ENCODE peak calls at places on chromosomes 2 and 18, in ten cellular contexts. I, E, P, W, F, A, T, L, O and D are unnamed samples.

GRCh38 chr2:128557841-128558241 is 239.2 kb upstream of the HS6ST1 start:
- DNase-seq in O (no peak), F (no peak), L (no peak), W (no peak), I (no peak), T (no peak), A (no peak), P (no peak), E (no peak), D (no peak)

GRCh38 chr2:36441065-36441625 is 85.6 kb downstream of the CRIM1 start:
- DNase-seq in W (no peak), P (no peak), E (no peak), I (no peak), O (no peak), F (no peak), L (no peak), T (no peak), A (no peak), D (no peak)

GRCh38 chr2:142687075-142687474 is 190.4 kb upstream of the KYNU start:
- DNase-seq in T (no peak), E (no peak), F (no peak), I (no peak), O (no peak), A (no peak), L (no peak), W (no peak), P (no peak), D (no peak)

GRCh38 chr2:20339012-20339411 is 11.6 kb downstream of the PUM2 start:
- DNase-seq in W (no peak), P (no peak), F (no peak), L (no peak), O (no peak), E (no peak), I (no peak), A (no peak), T (no peak), D (no peak)

GRCh38 chr2:178280261-178280852 is 86.0 kb downstream of the OSBPL6 start:
- DNase-seq in A (peak; percentile 25), F (no peak), O (no peak), W (no peak), E (no peak), I (no peak), T (peak; percentile 1), L (no peak), P (peak; percentile 71), D (no peak)

GRCh38 chr2:52880872-52881271 is 886.7 kb upstream of the CHAC2 start:
- DNase-seq in L (no peak), E (no peak), O (no peak), T (no peak), P (no peak), A (peak; percentile 53), F (no peak), W (no peak), I (no peak), D (no peak)

GRCh38 chr18:37657413-37657965 is 91.9 kb upstream of the CELF4 start:
- DNase-seq in P (no peak), O (no peak), W (no peak), E (no peak), A (no peak), L (no peak), I (no peak), F (no peak), T (no peak), D (no peak)

GRCh38 chr18:57150828-57151227 is 3.9 kb downstream of the BOD1L2 start:
- DNase-seq in E (peak; percentile 27), L (no peak), I (no peak), A (no peak), F (no peak), P (no peak), O (no peak), W (no peak), T (no peak), D (peak; percentile 18)

GRCh38 chr2:64625352-64626145 is 28.2 kb downstream of the SERTAD2 start:
- DNase-seq in W (no peak), F (no peak), T (no peak), A (no peak), O (no peak), E (no peak), I (no peak), P (no peak), L (no peak), D (no peak)

GRCh38 chr18:56992777-56993176 is 154.1 kb upstream of the BOD1L2 start:
- DNase-seq in L (no peak), T (no peak), I (no peak), W (no peak), P (no peak), O (no peak), A (no peak), E (no peak), F (no peak), D (no peak)

GRCh38 chr2:117983040-117983439 is 30.8 kb downstream of the CCDC93 start:
- DNase-seq in W (no peak), F (no peak), T (no peak), L (no peak), I (no peak), O (no peak), E (no peak), P (peak; percentile 33), A (no peak), D (no peak)

GRCh38 chr2:1754461-1755170 is 10.3 kb upstream of the PXDN start:
- DNase-seq in L (no peak), T (no peak), I (no peak), E (no peak), P (no peak), O (no peak), W (peak; percentile 17), F (no peak), A (no peak), D (no peak)

GRCh38 chr2:1750935-1751767 is 6.8 kb upstream of the PXDN start:
- DNase-seq in F (peak; percentile 63), P (peak; percentile 68), W (peak; percentile 50), I (peak; percentile 84), A (no peak), E (peak; percentile 48), O (no peak), T (no peak), L (peak; percentile 76), D (no peak)

GRCh38 chr2:1751768-1752725 is 7.7 kb upstream of the PXDN start:
- DNase-seq in L (no peak), A (no peak), P (no peak), E (no peak), W (peak; percentile 17), I (no peak), T (no peak), F (no peak), O (no peak), D (no peak)

GRCh38 chr2:1754046-1754445 is 9.7 kb upstream of the PXDN start:
- DNase-seq in I (no peak), T (no peak), L (no peak), E (no peak), P (no peak), F (no peak), O (no peak), A (no peak), W (peak; percentile 14), D (no peak)

GRCh38 chr2:1752751-1753150 is 8.4 kb upstream of the PXDN start:
- DNase-seq in W (peak; percentile 19), E (no peak), L (no peak), P (no peak), A (no peak), O (no peak), T (no peak), I (no peak), F (no peak), D (no peak)
- H3K4me1 ChIP-seq in W (no peaks in the 10 kb centered on the region), E (peaks cover 2% of the 10 kb centered on the region), L (peaks cover 3% of the 10 kb centered on the region), P (peaks cover 3% of the 10 kb centered on the region), A (peaks cover 16% of the 10 kb centered on the region), O (no peaks in the 10 kb centered on the region), T (no peaks in the 10 kb centered on the region), I (no peaks in the 10 kb centered on the region), F (peaks cover 9% of the 10 kb centered on the region), D (peaks cover 3% of the 10 kb centered on the region)

DNA sequence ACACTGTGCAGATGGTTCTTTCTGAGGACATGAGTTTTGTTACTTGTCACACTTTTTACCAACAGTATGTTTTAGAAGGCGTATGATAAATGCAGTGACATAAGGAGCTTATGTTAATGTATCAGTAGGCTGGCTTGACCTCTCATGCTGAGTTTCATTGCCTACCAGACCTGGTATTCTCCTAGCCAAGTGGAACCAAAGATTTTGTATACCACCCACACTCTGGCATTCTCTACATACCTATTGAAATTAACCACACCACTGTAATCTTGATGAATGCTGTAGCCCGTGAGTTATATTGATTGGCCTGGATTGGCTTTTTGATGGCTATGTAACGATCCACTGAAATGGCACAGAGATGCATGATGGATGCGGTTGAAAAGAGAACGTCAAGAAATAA is 11.4 kb downstream of the HTR2B start:
- DNase-seq in L (no peak), P (no peak), E (no peak), F (no peak), W (no peak), A (no peak), T (no peak), I (no peak), O (no peak), D (no peak)
- H3K27ac ChIP-seq in L (no peak overlapping the region), P (no peak overlapping the region), E (no peak overlapping the region), F (no peak overlapping the region), W (no peak overlapping the region), A (no peak overlapping the region), T (no peak overlapping the region), I (no peak overlapping the region), O (no peak overlapping the region), D (no peak overlapping the region)

DNA sequence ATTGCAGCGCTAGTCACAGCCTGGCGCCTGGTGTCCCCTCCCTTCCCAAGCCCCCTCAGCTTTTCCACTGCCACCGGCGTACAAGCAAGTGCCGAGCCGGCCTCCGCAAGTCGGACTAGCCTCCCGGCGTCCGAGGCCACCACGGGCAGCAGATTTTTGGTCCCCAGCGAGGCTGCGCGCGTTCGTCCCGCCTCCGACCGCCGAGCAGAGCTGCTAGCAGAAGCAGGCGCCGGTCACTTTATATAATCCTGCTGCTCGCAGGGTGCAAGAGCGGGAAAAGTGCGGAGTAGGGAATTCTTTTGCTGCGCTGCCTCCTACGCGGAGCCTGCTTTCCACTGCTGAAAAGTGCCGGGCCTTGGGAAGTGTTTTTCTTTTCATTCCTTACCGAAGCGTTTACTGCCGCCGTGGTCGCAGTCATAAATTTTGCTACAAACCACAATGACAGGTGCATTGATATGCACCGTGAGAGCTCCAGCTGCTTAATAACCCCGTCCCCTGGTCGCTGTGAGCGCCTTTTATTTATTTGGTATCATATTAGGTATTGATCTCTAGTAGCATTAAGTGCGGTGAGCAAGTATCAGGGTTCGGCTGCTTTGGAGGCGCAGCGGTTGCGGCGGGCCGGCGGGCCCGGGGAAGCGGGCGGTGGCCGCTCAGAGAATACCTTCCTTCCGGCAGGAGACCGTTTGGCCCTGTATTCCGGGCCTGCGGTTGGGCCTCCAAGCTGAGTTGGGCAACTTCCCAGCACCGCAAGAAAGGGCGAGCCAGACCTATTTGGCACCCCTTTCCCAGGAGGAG is 7.9 kb downstream of the HOXD3 start:
- DNase-seq in W (no peak), L (no peak), I (no peak), A (no peak), E (no peak), P (peak; percentile 36), T (no peak), O (no peak), F (no peak), D (no peak)
- H3K27me3 ChIP-seq in W (peaks cover 100% of the 10 kb centered on the region), L (peaks cover 100% of the 10 kb centered on the region), I (no peaks in the 10 kb centered on the region), A (no peaks in the 10 kb centered on the region), E (peaks cover 89% of the 10 kb centered on the region), P (peaks cover 5% of the 10 kb centered on the region), T (peaks cover 66% of the 10 kb centered on the region), O (peaks cover 42% of the 10 kb centered on the region), F (peaks cover 100% of the 10 kb centered on the region), D (peaks cover 94% of the 10 kb centered on the region)

DNA sequence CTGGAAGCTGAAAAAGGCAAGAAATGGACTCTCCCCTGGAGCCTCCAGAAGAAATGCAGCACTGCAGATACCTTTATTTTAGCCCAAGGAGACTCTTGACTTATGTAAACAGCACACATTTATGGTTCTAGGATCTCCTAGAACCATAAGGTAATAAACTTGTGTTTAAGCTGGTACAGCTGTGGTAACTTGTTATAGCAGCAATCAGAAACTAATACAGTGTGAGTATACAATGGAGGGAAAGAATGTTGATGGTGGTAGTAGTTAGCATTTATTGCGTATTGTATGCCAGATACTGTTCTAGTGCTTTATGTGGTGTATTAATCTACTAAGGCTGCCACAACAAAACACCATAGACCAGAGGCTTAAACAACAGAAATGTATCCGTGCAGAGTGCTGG is 40.6 kb downstream of the FOSL2 start:
- DNase-seq in I (no peak), T (no peak), P (no peak), L (no peak), E (no peak), O (no peak), A (no peak), F (no peak), W (no peak), D (no peak)
- H3K4me1 ChIP-seq in I (peaks cover 5% of the 10 kb centered on the region), T (no peaks in the 10 kb centered on the region), P (no peaks in the 10 kb centered on the region), L (peaks cover 4% of the 10 kb centered on the region), E (peaks cover 7% of the 10 kb centered on the region), O (peaks cover 6% of the 10 kb centered on the region), A (no peaks in the 10 kb centered on the region), F (peaks cover 5% of the 10 kb centered on the region), W (no peaks in the 10 kb centered on the region), D (no peaks in the 10 kb centered on the region)